ENCODE peak calls at places on chromosomes 12 and 14, in five cellular contexts. One of them, this sample, is unnamed.

GRCh38 chr14:27688823-27689444 is 1077.7 kb upstream of the FOXG1 start:
- DNase-seq in HFF-Myc: no peak
- DNase-seq in astrocyte of the cerebellum: no peak
- DNase-seq in stomach: no peak
- DNase-seq in ovary: no peak
- DNase-seq in this sample: no peak

GRCh38 chr12:124348659-124349380 is 53.9 kb downstream of the RFLNA start:
- DNase-seq in astrocyte of the cerebellum: no peak
- DNase-seq in stomach: no peak
- DNase-seq in ovary: no peak
- DNase-seq in HFF-Myc: no peak
- DNase-seq in this sample: no peak

GRCh38 chr14:76924363-76925151 is 98.3 kb downstream of the LRRC74A start:
- DNase-seq in ovary: no peak
- DNase-seq in astrocyte of the cerebellum: no peak
- DNase-seq in stomach: no peak
- DNase-seq in HFF-Myc: no peak
- DNase-seq in this sample: peak; percentile 80

GRCh38 chr12:78671295-78671694 is 193.3 kb upstream of the SYT1 start:
- DNase-seq in astrocyte of the cerebellum: peak; percentile 75
- DNase-seq in ovary: no peak
- DNase-seq in stomach: no peak
- DNase-seq in HFF-Myc: no peak
- DNase-seq in this sample: peak; percentile 96

GRCh38 chr14:75399819-75400678 is 27.8 kb upstream of the JDP2 start:
- DNase-seq in HFF-Myc: no peak
- DNase-seq in stomach: peak; percentile 94
- DNase-seq in ovary: peak; percentile 60
- DNase-seq in astrocyte of the cerebellum: no peak
- DNase-seq in this sample: peak; percentile 93

GRCh38 chr12:65960820-65961691 is 136.8 kb downstream of the HMGA2 start:
- DNase-seq in stomach: no peak
- DNase-seq in ovary: no peak
- DNase-seq in astrocyte of the cerebellum: peak; percentile 68
- DNase-seq in HFF-Myc: no peak
- DNase-seq in this sample: peak; percentile 84

GRCh38 chr12:19707948-19708409 is 268.7 kb downstream of the AEBP2 start:
- DNase-seq in ovary: no peak
- DNase-seq in HFF-Myc: peak; percentile 25
- DNase-seq in astrocyte of the cerebellum: no peak
- DNase-seq in stomach: no peak
- DNase-seq in this sample: no peak

GRCh38 chr14:103896578-103896977 is 31.7 kb upstream of the TDRD9 start:
- DNase-seq in stomach: no peak
- DNase-seq in ovary: no peak
- DNase-seq in astrocyte of the cerebellum: no peak
- DNase-seq in HFF-Myc: no peak
- DNase-seq in this sample: no peak

GRCh38 chr12:91926810-91927209 is 218.8 kb downstream of the BTG1 start:
- DNase-seq in HFF-Myc: peak; percentile 52
- DNase-seq in stomach: no peak
- DNase-seq in ovary: no peak
- DNase-seq in astrocyte of the cerebellum: peak; percentile 16
- DNase-seq in this sample: no peak

GRCh38 chr14:61663312-61663974 is 31.9 kb upstream of the HIF1A start:
- DNase-seq in ovary: no peak
- DNase-seq in astrocyte of the cerebellum: no peak
- DNase-seq in HFF-Myc: no peak
- DNase-seq in stomach: no peak
- DNase-seq in this sample: no peak

GRCh38 chr12:48045965-48046364 is 41.7 kb upstream of the COL2A1 start:
- DNase-seq in stomach: no peak
- DNase-seq in ovary: no peak
- DNase-seq in astrocyte of the cerebellum: no peak
- DNase-seq in HFF-Myc: no peak
- DNase-seq in this sample: no peak

DNA sequence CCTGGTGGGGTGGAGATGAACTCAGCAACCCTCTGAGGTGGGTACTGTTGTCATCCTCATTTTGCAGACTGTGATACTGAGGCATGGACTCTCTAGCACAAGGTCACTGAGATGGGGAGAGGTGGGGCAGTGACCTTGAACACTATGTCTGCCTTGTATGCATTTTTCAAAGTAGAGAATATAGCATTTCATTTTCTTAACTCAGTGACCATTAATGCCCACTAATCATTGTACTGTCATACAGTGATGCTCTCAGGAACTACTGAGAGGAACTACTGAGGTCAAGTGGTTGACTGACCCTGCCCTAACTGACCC is 2.1 kb downstream of the L3HYPDH start:
- DNase-seq in HFF-Myc: no peak
- DNase-seq in ovary: no peak
- DNase-seq in astrocyte of the cerebellum: no peak
- DNase-seq in stomach: no peak
- DNase-seq in this sample: no peak
- H3K4me3 ChIP-seq in HFF-Myc: peak overlapping the region; percentile 98
- H3K4me3 ChIP-seq in ovary: no peak overlapping the region
- H3K4me3 ChIP-seq in astrocyte of the cerebellum: peak overlapping the region; percentile 78
- H3K4me3 ChIP-seq in stomach: peak overlapping the region; percentile 86
- H3K4me3 ChIP-seq in this sample: peak overlapping the region; percentile 92

DNA sequence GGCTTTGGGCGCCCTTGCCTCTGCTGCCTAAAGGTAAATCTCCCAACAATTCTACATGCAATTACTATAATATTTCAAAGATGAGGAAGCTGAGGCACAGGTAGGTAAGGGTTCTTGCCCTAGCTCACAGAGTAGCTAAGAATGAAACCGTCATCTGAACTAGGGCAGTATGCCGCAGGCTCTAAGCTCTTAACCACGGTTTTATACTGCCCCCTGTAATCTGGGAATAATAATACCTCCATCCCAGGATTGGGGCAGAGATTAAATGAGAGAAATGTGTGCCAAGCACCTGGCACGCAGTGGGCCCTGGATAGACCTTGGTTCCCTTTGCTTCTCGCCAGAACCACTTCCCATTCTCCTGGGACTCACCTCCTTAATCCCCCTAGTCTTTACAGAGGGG is 1.5 kb upstream of the HRK start:
- DNase-seq in HFF-Myc: no peak
- DNase-seq in astrocyte of the cerebellum: peak; percentile 8
- DNase-seq in ovary: no peak
- DNase-seq in stomach: no peak
- DNase-seq in this sample: no peak
- TF ChIP-seq CTCF in HFF-Myc: peak; percentile 40
- TF ChIP-seq CTCF in astrocyte of the cerebellum: no peak
- TF ChIP-seq CTCF in ovary: no peak
- TF ChIP-seq CTCF in stomach: no peak
- TF ChIP-seq CTCF in this sample: peak; percentile 50

DNA sequence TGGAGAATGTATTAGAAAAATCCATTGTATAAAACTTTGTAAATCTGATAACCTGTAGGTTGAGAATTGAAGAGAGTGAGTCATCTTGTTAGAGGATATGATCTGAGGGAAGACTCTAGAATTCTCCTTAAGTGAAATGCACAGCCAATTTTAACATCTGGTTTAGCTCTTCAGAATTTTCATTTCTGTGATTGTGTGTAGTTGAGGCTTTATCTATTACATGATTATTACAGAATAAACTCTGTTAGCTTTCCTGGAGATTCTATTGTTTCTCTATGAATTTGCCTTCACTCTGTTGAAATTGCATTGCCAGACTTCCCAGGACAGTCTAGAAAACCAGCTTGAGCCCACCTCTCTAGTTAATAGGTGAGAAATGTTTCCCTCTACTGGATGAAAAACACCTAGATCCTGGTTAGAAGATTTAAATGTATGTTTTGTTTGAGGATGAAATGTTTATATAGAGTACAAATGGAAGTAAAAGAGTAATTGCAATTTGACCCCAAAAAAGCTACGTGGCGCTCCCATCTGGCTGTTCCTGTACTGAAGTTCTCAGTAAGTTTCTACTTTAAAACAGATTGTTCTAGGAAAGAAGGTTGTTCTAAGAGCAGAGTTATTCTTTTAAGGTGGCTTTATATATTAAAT is 2.9 kb downstream of the NUDT4 start:
- DNase-seq in ovary: no peak
- DNase-seq in stomach: no peak
- DNase-seq in HFF-Myc: no peak
- DNase-seq in astrocyte of the cerebellum: no peak
- DNase-seq in this sample: no peak
- H3K4me3 ChIP-seq in ovary: peak overlapping the region; percentile 97
- H3K4me3 ChIP-seq in stomach: peak overlapping the region; percentile 79
- H3K4me3 ChIP-seq in HFF-Myc: peak overlapping the region; percentile 94
- H3K4me3 ChIP-seq in astrocyte of the cerebellum: peak overlapping the region; percentile 63
- H3K4me3 ChIP-seq in this sample: peak overlapping the region; percentile 70

GRCh38 chr14:36659822-36660735 is 1.6 kb upstream of the PAX9 start:
- DNase-seq in astrocyte of the cerebellum: no peak
- DNase-seq in HFF-Myc: no peak
- DNase-seq in stomach: no peak
- DNase-seq in ovary: no peak
- DNase-seq in this sample: no peak

GRCh38 chr14:36660736-36661505 is 739 bp upstream of the PAX9 start:
- DNase-seq in astrocyte of the cerebellum: no peak
- DNase-seq in HFF-Myc: no peak
- DNase-seq in stomach: no peak
- DNase-seq in ovary: no peak
- DNase-seq in this sample: no peak

GRCh38 chr14:36662543-36663403 is 1.1 kb downstream of the PAX9 start:
- DNase-seq in HFF-Myc: no peak
- DNase-seq in astrocyte of the cerebellum: no peak
- DNase-seq in stomach: no peak
- DNase-seq in ovary: no peak
- DNase-seq in this sample: no peak

GRCh38 chr14:36662258-36662542 is 540 bp downstream of the PAX9 start:
- DNase-seq in HFF-Myc: no peak
- DNase-seq in astrocyte of the cerebellum: no peak
- DNase-seq in ovary: no peak
- DNase-seq in stomach: no peak
- DNase-seq in this sample: no peak

GRCh38 chr14:36661506-36662257 is at the start of gene PAX9:
- DNase-seq in HFF-Myc: no peak
- DNase-seq in stomach: peak; percentile 78
- DNase-seq in astrocyte of the cerebellum: peak; percentile 18
- DNase-seq in ovary: no peak
- DNase-seq in this sample: peak; percentile 26
- TF ChIP-seq CTCF in HFF-Myc: no peak
- TF ChIP-seq CTCF in stomach: no peak
- TF ChIP-seq CTCF in astrocyte of the cerebellum: no peak
- TF ChIP-seq CTCF in ovary: no peak
- TF ChIP-seq CTCF in this sample: no peak

GRCh38 chr12:2363836-2364565 is 311.2 kb downstream of the CACNA1C start:
- DNase-seq in stomach: no peak
- DNase-seq in HFF-Myc: no peak
- DNase-seq in ovary: no peak
- DNase-seq in astrocyte of the cerebellum: no peak
- DNase-seq in this sample: no peak
- H3K4me3 ChIP-seq in stomach: no peak overlapping the region
- H3K4me3 ChIP-seq in HFF-Myc: no peak overlapping the region
- H3K4me3 ChIP-seq in ovary: no peak overlapping the region
- H3K4me3 ChIP-seq in astrocyte of the cerebellum: no peak overlapping the region
- H3K4me3 ChIP-seq in this sample: no peak overlapping the region

DNA sequence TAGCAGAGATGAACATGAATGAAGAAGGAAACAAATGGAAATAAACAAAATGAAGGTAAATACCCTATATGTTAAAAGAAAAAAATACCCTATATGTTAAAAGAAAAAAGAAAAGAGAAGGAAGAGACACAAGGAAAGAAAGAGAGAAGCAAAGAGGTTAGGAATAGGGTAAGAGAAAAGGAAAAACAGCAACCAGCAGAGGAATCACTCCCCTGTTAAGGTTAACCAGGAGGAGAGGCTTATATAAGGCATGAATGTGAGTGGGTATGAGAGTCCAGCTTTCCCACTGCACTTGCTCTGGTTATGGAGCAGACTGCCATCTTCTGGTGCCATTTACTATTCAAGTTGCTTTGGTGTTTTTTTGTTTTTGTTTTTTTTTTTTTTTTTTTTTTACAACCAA is 3.1 kb downstream of the PPP1R3E start:
- DNase-seq in ovary: no peak
- DNase-seq in HFF-Myc: no peak
- DNase-seq in stomach: no peak
- DNase-seq in astrocyte of the cerebellum: no peak
- DNase-seq in this sample: no peak
- TF ChIP-seq CTCF in ovary: no peak
- TF ChIP-seq CTCF in HFF-Myc: peak; percentile 18
- TF ChIP-seq CTCF in stomach: no peak
- TF ChIP-seq CTCF in astrocyte of the cerebellum: peak; percentile 25
- TF ChIP-seq CTCF in this sample: peak; percentile 49

DNA sequence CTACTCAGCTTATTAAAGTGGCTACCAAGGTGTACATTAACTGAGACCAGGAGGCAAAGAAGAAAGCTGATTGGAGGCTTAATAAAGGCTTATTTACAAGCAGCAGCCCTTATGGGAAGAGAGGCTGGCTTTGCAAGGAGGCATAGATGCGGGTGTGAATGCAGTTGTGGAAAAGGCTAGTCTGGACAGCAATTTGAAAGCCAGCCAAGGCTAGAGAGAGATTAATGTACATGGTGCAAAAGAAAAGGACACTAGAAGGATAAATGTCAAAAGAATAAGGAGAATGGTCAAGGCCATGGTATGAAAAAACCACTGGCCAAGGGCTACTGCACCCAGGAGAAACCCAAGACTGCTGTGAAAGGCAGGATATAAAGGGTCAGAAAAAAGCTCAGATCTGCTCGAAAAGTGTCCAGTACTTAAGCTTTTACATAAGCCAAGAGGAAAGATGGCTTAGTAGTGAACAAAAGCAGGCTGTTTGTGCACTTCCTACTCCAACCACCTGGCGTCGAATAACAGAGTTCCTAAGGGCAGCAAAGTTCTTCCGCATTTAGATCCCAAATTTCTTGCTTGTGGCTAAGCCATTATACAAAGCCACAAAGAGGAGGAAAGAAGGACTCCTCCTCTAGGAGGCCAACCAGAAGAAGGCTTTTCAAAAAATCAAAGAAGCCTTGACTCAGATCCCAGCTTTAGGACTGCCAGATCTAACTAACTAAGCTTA is 24.0 kb downstream of the KLRK1 start:
- DNase-seq in stomach: no peak
- DNase-seq in HFF-Myc: no peak
- DNase-seq in astrocyte of the cerebellum: no peak
- DNase-seq in ovary: no peak
- DNase-seq in this sample: no peak
- H3K4me3 ChIP-seq in stomach: peak overlapping the region; percentile 54
- H3K4me3 ChIP-seq in HFF-Myc: peak overlapping the region; percentile 58
- H3K4me3 ChIP-seq in astrocyte of the cerebellum: peak overlapping the region; percentile 45
- H3K4me3 ChIP-seq in ovary: peak overlapping the region; percentile 59
- H3K4me3 ChIP-seq in this sample: peak overlapping the region; percentile 71

GRCh38 chr12:51217133-51217967 is 512 bp downstream of the POU6F1 start:
- DNase-seq in stomach: peak; percentile 57
- DNase-seq in HFF-Myc: no peak
- DNase-seq in ovary: peak; percentile 74
- DNase-seq in astrocyte of the cerebellum: no peak
- DNase-seq in this sample: no peak
- TF ChIP-seq CTCF in stomach: no peak
- TF ChIP-seq CTCF in HFF-Myc: no peak
- TF ChIP-seq CTCF in ovary: peak; percentile 30
- TF ChIP-seq CTCF in astrocyte of the cerebellum: peak; percentile 27
- TF ChIP-seq CTCF in this sample: peak; percentile 35